ENCODE peak calls at places on chromosome 10, in nine cellular contexts. X is caudate nucleus; E is prostate gland; D is heart right ventricle; N is CD8-positive, alpha-beta memory T cell; O is neural progenitor cell; H is effector memory CD4-positive, alpha-beta T cell; Z is psoas muscle; Y is MM.1S. C is an unnamed sample.
A peak's percentile ranks its signal among the peaks of the same experiment; 100 is the strongest.

GRCh38 chr10:46273506-46274477 is 13.0 kb upstream of the ANTXRL start:
- DNase-seq in E (no peak), H (no peak), X (no peak), Z (no peak), O (peak; percentile 42), D (no peak), N (no peak), Y (no peak), C (no peak)

GRCh38 chr10:79159785-79160184 is 91.0 kb downstream of the ZMIZ1 start:
- DNase-seq in E (no peak), O (no peak), X (no peak), Y (no peak), Z (peak; percentile 77), N (no peak), H (no peak), D (peak; percentile 78), C (no peak)

GRCh38 chr10:92742331-92743228 is 52.8 kb downstream of the HHEX start:
- DNase-seq in N (no peak), X (no peak), H (no peak), E (no peak), Y (peak; percentile 79), O (no peak), D (no peak), Z (no peak), C (peak; percentile 14)

GRCh38 chr10:119737827-119738226 is 12.0 kb downstream of the INPP5F start:
- DNase-seq in D (no peak), N (no peak), E (no peak), X (no peak), O (peak; percentile 20), Z (no peak), Y (no peak), H (no peak), C (no peak)

GRCh38 chr10:67433276-67433675 is 262.7 kb downstream of the CTNNA3 start:
- DNase-seq in O (no peak), Y (no peak), H (no peak), X (no peak), E (no peak), N (no peak), Z (no peak), D (no peak), C (no peak)

GRCh38 chr10:11300071-11300470 is 282.4 kb downstream of the CELF2 start:
- DNase-seq in Z (no peak), Y (no peak), E (no peak), H (no peak), N (no peak), X (no peak), O (no peak), D (no peak), C (no peak)

GRCh38 chr10:96511044-96511945 is 2.4 kb downstream of the TLL2 start:
- DNase-seq in E (peak; percentile 36), N (no peak), O (peak; percentile 79), X (no peak), H (no peak), D (peak; percentile 23), Y (no peak), Z (no peak), C (no peak)

GRCh38 chr10:103765981-103766380 is 89.4 kb downstream of the SH3PXD2A start:
- DNase-seq in H (peak; percentile 56), O (no peak), Y (peak; percentile 77), D (no peak), E (no peak), N (peak; percentile 75), Z (no peak), X (no peak), C (no peak)

GRCh38 chr10:96473866-96474265 is 39.9 kb downstream of the TLL2 start:
- DNase-seq in E (no peak), Z (no peak), N (no peak), Y (no peak), H (no peak), D (no peak), O (peak; percentile 87), X (no peak), C (no peak)

GRCh38 chr10:1550616-1551015 is 186.7 kb downstream of the ADARB2 start:
- DNase-seq in N (no peak), Z (no peak), Y (no peak), H (no peak), D (no peak), X (no peak), O (no peak), E (no peak), C (no peak)

GRCh38 chr10:27525819-27526218 is 21.7 kb downstream of the RAB18 start:
- DNase-seq in H (no peak), D (no peak), O (no peak), Y (no peak), N (no peak), Z (no peak), X (no peak), E (no peak), C (no peak)

GRCh38 chr10:112208292-112208691 is 24.7 kb upstream of the GPAM start:
- DNase-seq in Z (no peak), O (no peak), D (no peak), X (no peak), E (no peak), H (no peak), Y (no peak), N (no peak), C (no peak)

GRCh38 chr10:67771200-67771599 is 66.8 kb downstream of the DNAJC12 start:
- DNase-seq in Z (no peak), N (no peak), Y (no peak), E (no peak), H (no peak), X (no peak), D (no peak), O (no peak), C (no peak)

GRCh38 chr10:71232089-71232998 is 20.0 kb downstream of the UNC5B start:
- DNase-seq in D (peak; percentile 83), H (no peak), O (no peak), X (peak; percentile 97), E (peak; percentile 84), N (no peak), Y (no peak), Z (peak; percentile 96), C (peak; percentile 94)

GRCh38 chr10:24209421-24209770 is 458 bp downstream of the KIAA1217 start:
- DNase-seq in X (no peak), E (no peak), N (no peak), Y (peak; percentile 27), O (peak; percentile 46), Z (no peak), H (no peak), D (no peak), C (no peak)

GRCh38 chr10:110142965-110143364 is 64.4 kb upstream of the MXI1 start:
- DNase-seq in X (no peak), N (no peak), Z (no peak), D (no peak), E (no peak), H (no peak), O (no peak), Y (no peak), C (no peak)
- H3K27ac ChIP-seq in X (no peak overlapping the region), N (no peak overlapping the region), Z (no peak overlapping the region), D (no peak overlapping the region), E (no peak overlapping the region), H (no peak overlapping the region), O (no peak overlapping the region), Y (no peak overlapping the region), C (no peak overlapping the region)

DNA sequence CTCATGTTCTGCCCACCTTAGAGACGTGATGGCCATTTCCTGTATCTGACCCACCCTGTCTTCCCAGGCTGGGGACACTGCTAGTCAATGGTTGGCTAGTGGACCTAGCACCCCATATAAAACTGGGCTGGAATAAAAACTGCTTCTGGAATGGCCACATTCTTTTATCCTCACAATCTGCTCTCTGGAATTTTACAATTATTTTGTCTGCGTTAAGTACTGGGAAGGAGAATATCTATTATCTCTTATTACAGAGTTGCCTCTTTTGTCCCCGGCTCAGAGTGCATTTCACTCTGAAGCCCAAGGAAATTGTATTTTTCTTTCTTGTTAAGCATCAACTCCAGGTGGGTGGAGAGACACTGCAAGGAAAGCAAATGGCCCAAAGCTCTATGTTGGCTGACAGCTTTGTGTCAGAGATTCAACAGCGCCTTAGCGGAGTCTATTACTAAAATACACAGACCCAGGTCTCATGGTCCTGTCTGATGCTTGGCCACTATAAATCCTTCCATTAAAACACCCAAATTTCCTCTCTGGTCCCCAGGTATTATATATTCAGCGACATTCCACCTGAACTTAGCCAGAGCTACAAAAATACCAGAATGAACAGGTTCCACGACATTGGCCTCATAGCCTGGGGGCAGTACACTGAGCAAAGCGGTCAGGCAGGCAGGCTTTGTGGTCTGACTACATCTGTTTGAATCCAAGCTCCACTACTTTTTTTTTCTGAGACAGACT is 121.7 kb downstream of the PRPF18 start:
- DNase-seq in Y (no peak), D (no peak), E (peak; percentile 77), Z (no peak), H (no peak), X (no peak), O (peak; percentile 38), N (no peak), C (no peak)
- H3K27ac ChIP-seq in Y (no peak overlapping the region), D (peak overlapping the region; percentile 83), E (peak overlapping the region; percentile 53), Z (no peak overlapping the region), H (no peak overlapping the region), X (peak overlapping the region; percentile 84), O (peak overlapping the region; percentile 83), N (peak overlapping the region; percentile 6), C (no peak overlapping the region)

DNA sequence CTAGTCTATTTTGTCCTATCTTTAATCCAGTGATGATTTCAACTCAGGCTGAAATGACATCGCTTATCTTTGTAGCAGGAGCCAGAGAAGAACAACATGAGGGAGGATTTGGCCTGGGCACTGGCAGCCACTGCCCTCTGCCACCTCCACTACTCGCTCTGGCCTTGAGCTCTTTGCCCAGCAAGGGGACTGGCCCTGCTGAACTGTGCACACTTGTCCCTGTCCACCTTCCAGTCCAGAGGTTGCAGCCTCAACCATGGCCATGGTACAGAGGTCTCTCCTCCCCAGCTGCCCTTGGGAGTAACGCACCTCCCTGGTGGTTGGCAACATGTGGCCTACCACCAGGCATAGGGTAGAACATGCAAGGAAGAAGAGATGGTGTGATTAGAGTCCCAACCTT is 8.4 kb downstream of the HABP2 start:
- DNase-seq in E (no peak), D (no peak), O (no peak), H (no peak), X (no peak), Z (no peak), N (no peak), Y (no peak), C (no peak)
- H3K27ac ChIP-seq in E (no peak overlapping the region), D (no peak overlapping the region), O (no peak overlapping the region), H (no peak overlapping the region), X (no peak overlapping the region), Z (peak overlapping the region; percentile 67), N (no peak overlapping the region), Y (no peak overlapping the region), C (no peak overlapping the region)

DNA sequence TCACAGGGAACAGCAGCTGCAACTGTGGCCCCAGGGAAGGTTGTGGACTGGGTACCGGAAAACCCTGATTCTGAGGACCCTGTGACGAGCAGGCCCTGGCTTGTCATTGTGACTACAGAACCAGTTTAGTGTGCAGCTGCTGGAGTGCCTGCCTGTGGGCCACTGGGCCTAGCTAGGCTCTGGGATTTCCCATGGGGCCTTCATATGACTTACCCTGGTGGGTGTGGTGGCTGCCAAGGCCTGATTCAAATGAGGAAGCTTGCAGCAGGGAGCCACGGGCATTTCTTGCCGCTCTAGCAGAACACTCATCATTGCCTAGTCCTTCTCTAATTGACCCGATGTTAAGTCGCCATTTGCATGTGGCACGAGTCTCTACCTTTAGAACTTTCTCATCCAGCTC is 14.7 kb upstream of the CAMK2G start:
- DNase-seq in N (no peak), E (peak; percentile 90), H (no peak), D (peak; percentile 41), Y (no peak), X (no peak), Z (peak; percentile 80), O (no peak), C (no peak)
- H3K27ac ChIP-seq in N (no peak overlapping the region), E (peak overlapping the region; percentile 75), H (no peak overlapping the region), D (peak overlapping the region; percentile 89), Y (peak overlapping the region; percentile 5), X (no peak overlapping the region), Z (peak overlapping the region; percentile 96), O (no peak overlapping the region), C (no peak overlapping the region)

GRCh38 chr10:44947356-44948152 is 12.0 kb upstream of the RASSF4 start:
- DNase-seq in N (no peak), X (no peak), H (no peak), O (no peak), E (no peak), Z (no peak), Y (no peak), D (no peak), C (no peak)
- H3K27ac ChIP-seq in N (no peak overlapping the region), X (no peak overlapping the region), H (no peak overlapping the region), O (no peak overlapping the region), E (no peak overlapping the region), Z (no peak overlapping the region), Y (no peak overlapping the region), D (no peak overlapping the region), C (no peak overlapping the region)

C was measured in substantia nigra.